ENCODE peak calls at places on chromosomes 7 and 10, in ten cellular contexts. N is tibial nerve, X is heart left ventricle, W is HCT116, R is uterus, J is sigmoid colon, Q is stomach, L is Peyer's patch, H is A549, M is IMR-90. I is an unnamed sample. For H3K4me1, the result is how much of the 10 kb centered on the place peaks cover.

GRCh38 chr7:2751086-2751485 is 63.1 kb downstream of the AMZ1 start:
- DNase-seq in N (no peak), X (no peak), W (no peak), R (no peak), J (no peak), Q (no peak), L (no peak), H (no peak), M (no peak), I (no peak)

GRCh38 chr10:88999629-89000028 is 9.0 kb downstream of the FAS start:
- DNase-seq in N (no peak), X (no peak), W (no peak), R (no peak), J (no peak), Q (no peak), L (no peak), H (no peak), M (peak), I (no peak)

GRCh38 chr10:108434818-108435217 is 1270.3 kb upstream of the SORCS1 start:
- DNase-seq in N (no peak), X (no peak), W (no peak), R (no peak), J (no peak), Q (no peak), L (no peak), H (no peak), M (no peak), I (no peak)

GRCh38 chr7:148556892-148557291 is 33.7 kb upstream of the C7orf33 start:
- DNase-seq in N (no peak), X (no peak), W (peak), R (no peak), J (no peak), Q (no peak), L (no peak), H (no peak), M (no peak), I (no peak)

GRCh38 chr7:2444476-2444875 is 31.7 kb downstream of the GRIFIN start:
- DNase-seq in N (peak), X (no peak), W (no peak), R (no peak), J (peak), Q (no peak), L (no peak), H (no peak), M (peak), I (no peak)

GRCh38 chr10:7567896-7568295 is 98.9 kb downstream of the ITIH5 start:
- DNase-seq in N (no peak), X (no peak), W (no peak), R (no peak), J (no peak), Q (no peak), L (no peak), H (no peak), M (no peak), I (no peak)

GRCh38 chr10:3980660-3981059 is 195.7 kb upstream of the KLF6 start:
- DNase-seq in N (no peak), X (no peak), W (no peak), R (no peak), J (no peak), Q (no peak), L (no peak), H (no peak), M (no peak), I (no peak)

GRCh38 chr7:157008206-157009169 is 2.0 kb downstream of the MNX1 start:
- DNase-seq in N (no peak), X (no peak), W (no peak), R (no peak), J (no peak), Q (no peak), L (no peak), H (no peak), M (no peak), I (no peak)

GRCh38 chr7:158110661-158111555 is 476.7 kb downstream of the PTPRN2 start:
- DNase-seq in N (no peak), X (no peak), W (no peak), R (no peak), J (no peak), Q (peak), L (no peak), H (no peak), M (no peak), I (no peak)

GRCh38 chr7:12926236-12926635 is 238.8 kb downstream of the ARL4A start:
- DNase-seq in N (no peak), X (no peak), W (no peak), R (no peak), J (no peak), Q (no peak), L (no peak), H (no peak), M (no peak), I (no peak)

GRCh38 chr10:15345450-15345849 is 25.6 kb downstream of the FAM171A1 start:
- DNase-seq in N (no peak), X (no peak), W (no peak), R (no peak), J (no peak), Q (no peak), L (no peak), H (no peak), M (no peak), I (no peak)

GRCh38 chr7:148334959-148335577 is 255.5 kb upstream of the C7orf33 start:
- DNase-seq in N (no peak), X (no peak), W (no peak), R (no peak), J (no peak), Q (no peak), L (no peak), H (no peak), M (no peak), I (no peak)

GRCh38 chr10:34811126-34811967 is 3.7 kb downstream of the PARD3 start:
- DNase-seq in N (no peak), X (no peak), W (no peak), R (no peak), J (no peak), Q (no peak), L (no peak), H (no peak), M (no peak), I (no peak)

GRCh38 chr7:131011976-131012375 is 278.0 kb upstream of the KLF14 start:
- DNase-seq in N (peak), X (no peak), W (no peak), R (no peak), J (no peak), Q (no peak), L (no peak), H (peak), M (peak), I (no peak)

GRCh38 chr7:130887182-130888016 is 153.4 kb upstream of the KLF14 start:
- DNase-seq in N (no peak), X (no peak), W (peak), R (no peak), J (no peak), Q (no peak), L (no peak), H (no peak), M (peak), I (peak)

GRCh38 chr7:121075952-121076349 is 87.4 kb downstream of the CPED1 start:
- DNase-seq in N (no peak), X (no peak), W (no peak), R (no peak), J (no peak), Q (no peak), L (no peak), H (no peak), M (no peak), I (no peak)

GRCh38 chr10:30092151-30092790 is 32.9 kb upstream of the JCAD start:
- DNase-seq in N (no peak), X (no peak), W (peak), R (no peak), J (no peak), Q (no peak), L (no peak), H (no peak), M (peak), I (no peak)

GRCh38 chr10:125232841-125233240 is 72.5 kb upstream of the CTBP2 start:
- DNase-seq in N (no peak), X (no peak), W (no peak), R (no peak), J (no peak), Q (no peak), L (no peak), H (peak), M (peak), I (no peak)

GRCh38 chr7:13946181-13946580 is 43.3 kb downstream of the ETV1 start:
- DNase-seq in N (no peak), X (no peak), W (no peak), R (no peak), J (no peak), Q (no peak), L (no peak), H (no peak), M (peak), I (no peak)

GRCh38 chr10:46528675-46529615 is 27.5 kb downstream of the GPRIN2 start:
- DNase-seq in N (no peak), X (peak), W (no peak), R (peak), J (peak), Q (peak), L (peak), H (no peak), M (no peak), I (no peak)

GRCh38 chr10:60456053-60456452 is 66.4 kb upstream of the ANK3 start:
- DNase-seq in N (no peak), X (no peak), W (no peak), R (no peak), J (no peak), Q (no peak), L (no peak), H (no peak), M (peak), I (no peak)

GRCh38 chr7:43260980-43261878 is 148.8 kb downstream of the HECW1 start:
- DNase-seq in N (peak), X (peak), W (peak), R (peak), J (peak), Q (peak), L (peak), H (peak), M (peak), I (peak)

GRCh38 chr7:128221929-128222403 is 19.1 kb upstream of the LEP start:
- DNase-seq in N (no peak), X (no peak), W (peak), R (no peak), J (no peak), Q (no peak), L (no peak), H (peak), M (peak), I (no peak)

GRCh38 chr10:96044686-96045085 is 1.3 kb downstream of the CCNJ start:
- DNase-seq in N (peak), X (no peak), W (no peak), R (no peak), J (no peak), Q (no peak), L (no peak), H (no peak), M (peak), I (no peak)

GRCh38 chr10:21083861-21084260 is 186.8 kb upstream of the NEBL start:
- DNase-seq in N (no peak), X (no peak), W (no peak), R (no peak), J (no peak), Q (no peak), L (no peak), H (no peak), M (no peak), I (no peak)

GRCh38 chr10:14084875-14085274 is 245.8 kb downstream of the FRMD4A start:
- DNase-seq in N (no peak), X (no peak), W (no peak), R (no peak), J (no peak), Q (no peak), L (no peak), H (no peak), M (peak), I (no peak)

GRCh38 chr7:110839866-110840265 is 251.1 kb upstream of the LRRN3 start:
- DNase-seq in N (no peak), X (peak), W (no peak), R (no peak), J (no peak), Q (no peak), L (no peak), H (no peak), M (peak), I (no peak)

GRCh38 chr10:99700649-99701048 is 31.3 kb downstream of the COX15 start:
- DNase-seq in N (no peak), X (no peak), W (no peak), R (no peak), J (no peak), Q (no peak), L (no peak), H (no peak), M (no peak), I (no peak)

GRCh38 chr7:18087031-18087686 is 59.5 kb upstream of the PRPS1L1 start:
- DNase-seq in N (no peak), X (peak), W (no peak), R (peak), J (no peak), Q (no peak), L (no peak), H (peak), M (no peak), I (no peak)

GRCh38 chr10:97481071-97481470 is 17.2 kb downstream of the MMS19 start:
- DNase-seq in N (no peak), X (no peak), W (no peak), R (no peak), J (no peak), Q (no peak), L (no peak), H (no peak), M (peak), I (no peak)

GRCh38 chr10:132451506-132452215 is 54.7 kb downstream of the PWWP2B start:
- DNase-seq in N (no peak), X (peak), W (no peak), R (no peak), J (no peak), Q (peak), L (peak), H (no peak), M (no peak), I (no peak)

GRCh38 chr10:132450466-132450824 is 53.4 kb downstream of the PWWP2B start:
- DNase-seq in N (no peak), X (no peak), W (no peak), R (no peak), J (no peak), Q (no peak), L (peak), H (no peak), M (no peak), I (peak)

GRCh38 chr10:132452216-132452650 is 55.2 kb downstream of the PWWP2B start:
- DNase-seq in N (no peak), X (peak), W (no peak), R (no peak), J (no peak), Q (no peak), L (peak), H (no peak), M (no peak), I (no peak)

GRCh38 chr10:132449826-132450211 is 52.8 kb downstream of the PWWP2B start:
- DNase-seq in N (no peak), X (peak), W (no peak), R (no peak), J (no peak), Q (no peak), L (peak), H (no peak), M (no peak), I (peak)

DNA sequence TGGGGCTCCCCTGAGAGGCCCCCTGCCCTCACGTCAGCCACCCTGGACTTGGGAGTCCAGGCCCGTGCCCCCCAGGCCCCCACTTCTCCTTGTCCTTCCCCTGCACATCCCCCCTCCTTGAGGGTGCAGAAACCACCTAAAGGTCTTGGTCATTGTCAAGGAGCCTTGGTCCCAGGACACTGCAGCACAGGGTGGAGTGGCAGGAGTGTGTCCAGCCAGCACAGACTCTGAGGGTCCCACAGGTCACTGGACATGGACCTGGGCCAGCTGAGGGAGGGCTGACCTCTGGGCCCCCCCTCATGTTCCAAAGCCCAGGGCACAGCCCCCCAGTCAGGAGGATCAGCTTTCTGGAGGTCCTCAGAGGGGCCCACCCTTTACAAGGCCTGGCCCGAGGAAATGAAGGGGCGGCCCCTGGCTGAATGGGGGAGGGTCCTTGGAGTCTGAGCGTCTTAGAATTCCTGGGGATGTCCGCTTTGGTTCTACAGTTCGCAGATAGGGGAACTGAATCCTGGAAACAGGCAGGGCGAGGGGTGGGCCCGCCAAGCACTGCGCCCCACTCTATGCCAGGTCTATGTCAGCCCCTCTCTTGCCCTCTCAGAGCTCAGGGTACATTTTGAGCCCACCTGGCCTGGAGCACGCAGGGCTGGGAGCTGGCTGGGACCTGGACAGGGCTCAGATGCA is 54.0 kb downstream of the PWWP2B start:
- DNase-seq in N (no peak), X (peak), W (no peak), R (no peak), J (no peak), Q (no peak), L (no peak), H (no peak), M (no peak), I (peak)
- H3K4me1 ChIP-seq in N (half or more), X (under half), W (under half), R (under half), J (under half), Q (under half), L (half or more), H (half or more), M (under half), I (under half)

GRCh38 chr7:925601-926000 is 28.9 kb downstream of the ADAP1 start:
- DNase-seq in N (no peak), X (peak), W (no peak), R (no peak), J (peak), Q (peak), L (peak), H (no peak), M (no peak), I (peak)

GRCh38 chr7:924541-925231 is 29.8 kb downstream of the ADAP1 start:
- DNase-seq in N (no peak), X (peak), W (no peak), R (no peak), J (peak), Q (peak), L (peak), H (no peak), M (peak), I (peak)

GRCh38 chr7:922334-923107 is 32.0 kb downstream of the ADAP1 start:
- DNase-seq in N (no peak), X (peak), W (no peak), R (no peak), J (peak), Q (peak), L (peak), H (no peak), M (no peak), I (peak)

GRCh38 chr7:921581-922333 is 32.7 kb downstream of the ADAP1 start:
- DNase-seq in N (no peak), X (peak), W (no peak), R (peak), J (peak), Q (peak), L (peak), H (no peak), M (no peak), I (peak)

GRCh38 chr7:923108-924041 is 31.1 kb downstream of the ADAP1 start:
- DNase-seq in N (peak), X (peak), W (no peak), R (no peak), J (peak), Q (peak), L (peak), H (no peak), M (peak), I (peak)
- TF ChIP-seq POLR2A in N (no peak), X (no peak), W (no peak), R (no peak), J (peak), Q (no peak), L (peak), H (no peak), M (no peak), I (no peak)

DNA sequence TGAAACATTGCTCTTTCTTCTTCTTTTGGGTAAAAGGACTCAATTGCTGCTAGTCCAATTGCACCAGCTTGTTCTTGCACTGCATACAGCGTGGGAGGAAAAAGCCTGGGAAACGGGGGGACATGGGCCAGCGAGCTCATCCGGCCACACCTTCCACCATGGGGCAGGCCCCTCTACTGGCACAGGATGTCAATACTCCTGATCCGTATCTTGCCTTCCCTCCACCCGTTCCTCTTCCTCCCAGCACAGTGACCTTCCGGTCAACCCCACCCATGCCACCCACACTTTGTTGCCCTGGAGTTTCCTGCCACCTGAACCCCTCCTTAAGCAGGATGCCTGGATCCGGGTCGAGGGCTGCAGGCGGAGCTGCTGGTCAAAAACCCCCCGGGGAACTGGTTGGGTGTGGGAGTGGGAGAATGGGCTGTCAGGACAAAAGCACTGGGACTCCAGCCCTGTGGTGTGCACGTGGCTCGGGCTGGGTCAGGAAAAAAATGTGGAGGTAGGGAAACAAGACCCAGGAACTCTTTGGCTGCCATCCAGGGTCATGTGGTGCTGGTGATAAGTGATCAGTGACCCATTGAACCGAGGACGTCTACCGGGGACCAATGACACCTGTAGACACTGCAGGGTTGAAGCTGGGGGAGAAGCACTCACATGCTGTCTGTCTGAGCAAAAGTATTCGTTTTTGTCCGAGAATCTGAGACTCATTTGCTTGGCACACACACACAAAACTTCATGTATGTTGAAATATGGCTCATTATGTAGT is 8.2 kb downstream of the IL2RA start:
- DNase-seq in N (no peak), X (peak), W (no peak), R (peak), J (peak), Q (peak), L (peak), H (no peak), M (no peak), I (peak)
- H3K4me1 ChIP-seq in N (under half), X (under half), W (under half), R (under half), J (under half), Q (under half), L (under half), H (under half), M (under half), I (under half)

GRCh38 chr10:49539320-49539885 is 482 bp upstream of the ERCC6 start:
- DNase-seq in N (peak), X (peak), W (peak), R (peak), J (peak), Q (peak), L (peak), H (peak), M (peak), I (no peak)

GRCh38 chr10:49528977-49529506 is 9.9 kb downstream of the ERCC6 start:
- DNase-seq in N (no peak), X (no peak), W (no peak), R (no peak), J (no peak), Q (no peak), L (no peak), H (no peak), M (no peak), I (no peak)

GRCh38 chr10:49532461-49532860 is 6.5 kb downstream of the ERCC6 start:
- DNase-seq in N (no peak), X (no peak), W (no peak), R (no peak), J (no peak), Q (no peak), L (no peak), H (no peak), M (no peak), I (no peak)

GRCh38 chr10:49538381-49539319 is at the start of gene ERCC6:
- DNase-seq in N (peak), X (peak), W (peak), R (peak), J (peak), Q (peak), L (peak), H (peak), M (peak), I (peak)

DNA sequence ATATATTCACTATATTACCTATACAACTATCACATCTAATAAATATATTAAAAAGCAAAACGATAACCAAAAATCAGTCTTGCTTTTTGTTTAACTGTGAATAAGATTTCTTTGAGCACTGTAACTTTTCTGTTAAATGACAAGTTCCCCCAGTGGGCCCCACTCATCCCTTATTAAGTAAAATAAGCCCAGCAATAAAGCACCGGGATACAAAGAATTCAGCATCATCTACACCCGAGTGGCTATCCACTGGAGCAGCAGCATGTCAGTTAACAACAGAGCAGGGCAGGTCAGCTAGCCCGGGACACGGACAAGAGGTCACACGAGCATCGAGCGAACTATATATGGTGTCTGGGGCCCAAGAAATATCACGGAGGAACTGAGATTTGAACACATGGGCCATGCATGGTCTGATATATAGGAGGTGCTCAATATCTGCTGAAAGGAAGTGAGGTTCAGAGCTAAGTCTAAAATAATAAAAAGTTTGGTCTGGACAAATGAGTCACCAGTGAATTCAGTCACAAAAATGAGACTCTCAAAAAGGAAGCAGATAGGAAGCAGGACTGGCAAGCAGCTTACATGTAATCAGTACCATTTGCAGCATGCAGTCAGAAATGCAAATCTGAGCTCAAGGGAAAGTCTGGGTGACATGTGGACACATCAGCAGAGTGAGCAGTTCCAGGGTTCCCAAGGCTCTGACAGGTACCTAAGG is 4.1 kb downstream of the ERCC6 start:
- DNase-seq in N (no peak), X (no peak), W (no peak), R (no peak), J (no peak), Q (no peak), L (no peak), H (no peak), M (peak), I (no peak)
- TF ChIP-seq POLR2A in N (no peak), X (no peak), W (no peak), R (no peak), J (no peak), Q (no peak), L (no peak), H (no peak), M (no peak), I (no peak)

I was measured in right lobe of liver.